ENCODE peak calls at places on chromosome 12, in six cellular contexts. A is COR-L47, W is sciatic nerve, K is astrocyte of the cerebellum, U is pancreas, V is non-pigmented ciliary epithelial cell. F is an unnamed sample.

GRCh38 chr12:6228535-6229223 is 28.5 kb downstream of the CD9 start:
- DNase-seq in U (no peak), A (no peak), K (no peak), W (no peak), V (no peak), F (no peak)

GRCh38 chr12:120651821-120652220 is 11.4 kb downstream of the CABP1 start:
- DNase-seq in U (no peak), K (no peak), A (no peak), V (no peak), W (no peak), F (no peak)

GRCh38 chr12:120247183-120247582 is 18.3 kb downstream of the PXN start:
- DNase-seq in A (no peak), V (no peak), K (no peak), U (no peak), W (no peak), F (no peak)

GRCh38 chr12:74563927-74564326 is 26.3 kb downstream of the ATXN7L3B start:
- DNase-seq in K (no peak), U (no peak), A (no peak), V (no peak), W (no peak), F (no peak)

GRCh38 chr12:69189378-69189978 is 49.9 kb upstream of the CPSF6 start:
- DNase-seq in A (no peak), U (no peak), V (no peak), W (no peak), K (no peak), F (no peak)

GRCh38 chr12:1013618-1014489 is 22.8 kb downstream of the ERC1 start:
- DNase-seq in U (no peak), V (peak; percentile 55), K (peak; percentile 66), W (no peak), A (no peak), F (no peak)

GRCh38 chr12:62751844-62752155 is 183.2 kb downstream of the PPM1H start:
- DNase-seq in W (no peak), K (no peak), U (no peak), V (no peak), A (no peak), F (no peak)

GRCh38 chr12:112756918-112757317 is 34.6 kb upstream of the RPH3A start:
- DNase-seq in V (no peak), K (no peak), U (no peak), A (no peak), W (no peak), F (no peak)

GRCh38 chr12:3122841-3123678 is 45.9 kb downstream of the TSPAN9 start:
- DNase-seq in U (no peak), V (no peak), W (no peak), A (no peak), K (peak; percentile 50), F (no peak)

GRCh38 chr12:6961278-6961694 is 9.2 kb downstream of the PHB2 start:
- DNase-seq in W (peak; percentile 84), V (no peak), K (no peak), A (peak; percentile 14), U (peak; percentile 62), F (no peak)

GRCh38 chr12:119730381-119730780 is 62.4 kb downstream of the PRKAB1 start:
- DNase-seq in A (no peak), U (no peak), W (no peak), V (no peak), K (no peak), F (no peak)

GRCh38 chr12:115897718-115898117 is 379.8 kb downstream of the MED13L start:
- DNase-seq in K (no peak), W (no peak), A (no peak), V (no peak), U (no peak), F (no peak)